ENCODE peak calls at places on chromosomes 11 and 22, in five cellular contexts. O, Z, S, B and X are unnamed samples.

GRCh38 chr22:19871023-19871844 is 16.6 kb upstream of the GNB1L start:
- DNase-seq in O (no peak), Z (no peak), S (no peak), B (no peak), X (peak)

GRCh38 chr11:24828938-24829337 is 332.1 kb downstream of the LUZP2 start:
- DNase-seq in O (no peak), Z (no peak), S (no peak), B (no peak), X (no peak)

GRCh38 chr11:93936416-93936815 is 84.7 kb upstream of the HEPHL1 start:
- DNase-seq in O (no peak), Z (no peak), S (no peak), B (no peak), X (no peak)

GRCh38 chr11:6604081-6604626 is 580 bp downstream of the ILK start:
- DNase-seq in O (peak), Z (peak), S (peak), B (no peak), X (peak)

GRCh38 chr11:1401656-1402221 is 12.0 kb downstream of the BRSK2 start:
- DNase-seq in O (peak), Z (no peak), S (no peak), B (peak), X (peak)

GRCh38 chr11:6240139-6240538 is 1.2 kb downstream of the CNGA4 start:
- DNase-seq in O (no peak), Z (no peak), S (no peak), B (no peak), X (no peak)

GRCh38 chr11:120211522-120212258 is 858 bp downstream of the OAF start:
- DNase-seq in O (peak), Z (no peak), S (no peak), B (no peak), X (no peak)

GRCh38 chr11:134025086-134025437 is 43.8 kb upstream of the JAM3 start:
- DNase-seq in O (no peak), Z (no peak), S (no peak), B (peak), X (no peak)

GRCh38 chr22:39252461-39253391 is 7.9 kb upstream of the PDGFB start:
- DNase-seq in O (peak), Z (no peak), S (no peak), B (no peak), X (no peak)

GRCh38 chr11:105100976-105101630 is 38.5 kb downstream of the CARD18 start:
- DNase-seq in O (no peak), Z (no peak), S (no peak), B (no peak), X (no peak)

GRCh38 chr11:69473520-69473894 is 8.0 kb upstream of the LINC01488 start:
- DNase-seq in O (no peak), Z (no peak), S (no peak), B (peak), X (no peak)

GRCh38 chr11:77035580-77035979 is 1.4 kb downstream of the B3GNT6 start:
- DNase-seq in O (no peak), Z (no peak), S (no peak), B (no peak), X (no peak)

GRCh38 chr11:57358991-57359390 is 20.8 kb downstream of the P2RX3 start:
- DNase-seq in O (no peak), Z (no peak), S (no peak), B (no peak), X (no peak)

GRCh38 chr11:133082453-133082781 is 449.9 kb downstream of the OPCML start:
- DNase-seq in O (no peak), Z (no peak), S (no peak), B (peak), X (no peak)

GRCh38 chr22:21713428-21714058 is 22.1 kb downstream of the YPEL1 start:
- DNase-seq in O (peak), Z (no peak), S (no peak), B (no peak), X (no peak)

GRCh38 chr22:44988671-44989070 is 21.1 kb downstream of the PHF21B start:
- DNase-seq in O (peak), Z (no peak), S (no peak), B (no peak), X (no peak)

GRCh38 chr11:70423523-70424505 is 25.5 kb downstream of the CTTN start:
- DNase-seq in O (peak), Z (no peak), S (no peak), B (no peak), X (peak)

GRCh38 chr22:35555351-35555915 is 14.8 kb downstream of the RASD2 start:
- DNase-seq in O (peak), Z (no peak), S (no peak), B (no peak), X (no peak)